ENCODE peak calls at places on chromosomes 2 and 18, in six cellular contexts. P is stimulated activated CD8-positive, alpha-beta memory T cell treated with anti-CD3 and anti-CD28 coated beads, Interleukin-12 subunit alpha, Interleukin-12 subunit beta, amount 100 ng/mL, for 4 hours; H is stimulated activated naive B cell treated with anti-CD40 and anti-IgM and Interleukin-4, amounts not matched to agents 10 μg/mL and 1 μg/mL and 100 μg/mL, for 72 hours; N is vagina; B is HL-60; X is GDM1. S is an unnamed sample.

GRCh38 chr2:238021327-238021726 is 39.5 kb upstream of the SCLY start:
- DNase-seq in P (no peak), H (no peak), N (no peak), B (no peak), X (no peak), S (no peak)

GRCh38 chr2:5854797-5855196 is 162.6 kb downstream of the SOX11 start:
- DNase-seq in P (no peak), H (no peak), N (no peak), B (no peak), X (no peak), S (no peak)

GRCh38 chr2:197171582-197171981 is 139.0 kb downstream of the ANKRD44 start:
- DNase-seq in P (no peak), H (no peak), N (no peak), B (no peak), X (no peak), S (no peak)

GRCh38 chr2:33496150-33496549 is 19.7 kb downstream of the RASGRP3 start:
- DNase-seq in P (no peak), H (no peak), N (no peak), B (no peak), X (no peak), S (no peak)

GRCh38 chr18:34970106-34970505 is 71.1 kb upstream of the MAPRE2 start:
- DNase-seq in P (no peak), H (no peak), N (no peak), B (no peak), X (no peak), S (no peak)

GRCh38 chr2:152390837-152391236 is 55.9 kb downstream of the FMNL2 start:
- DNase-seq in P (no peak), H (no peak), N (no peak), B (no peak), X (no peak), S (no peak)

GRCh38 chr2:19819097-19820065 is 82.4 kb downstream of the TTC32 start:
- DNase-seq in P (no peak), H (no peak), N (peak), B (no peak), X (no peak), S (no peak)

GRCh38 chr2:241801611-241802420 is 7.2 kb upstream of the NEU4 start:
- DNase-seq in P (no peak), H (peak), N (no peak), B (no peak), X (no peak), S (no peak)

GRCh38 chr2:174445248-174445647 is 41.6 kb downstream of the GPR155 start:
- DNase-seq in P (no peak), H (no peak), N (no peak), B (no peak), X (no peak), S (no peak)

GRCh38 chr2:55961318-55961911 is 37.8 kb upstream of the EFEMP1 start:
- DNase-seq in P (no peak), H (no peak), N (no peak), B (no peak), X (no peak), S (peak)

GRCh38 chr2:241741016-241741415 is 6.6 kb downstream of the D2HGDH start:
- DNase-seq in P (peak), H (no peak), N (no peak), B (no peak), X (no peak), S (no peak)

GRCh38 chr2:157887946-157888345 is 11.8 kb upstream of the ACVR1 start:
- DNase-seq in P (no peak), H (no peak), N (no peak), B (no peak), X (no peak), S (no peak)

GRCh38 chr18:42429208-42429607 is 474.2 kb downstream of the PIK3C3 start:
- DNase-seq in P (no peak), H (no peak), N (no peak), B (no peak), X (no peak), S (peak)

GRCh38 chr2:238956676-238957075 is 108.8 kb downstream of the TWIST2 start:
- DNase-seq in P (no peak), H (no peak), N (peak), B (no peak), X (no peak), S (no peak)

GRCh38 chr2:187577310-187577709 is 23.1 kb upstream of the TFPI start:
- DNase-seq in P (no peak), H (no peak), N (no peak), B (no peak), X (no peak), S (peak)

GRCh38 chr2:234615643-234616356 is 118.9 kb upstream of the ARL4C start:
- DNase-seq in P (no peak), H (no peak), N (no peak), B (no peak), X (no peak), S (no peak)

GRCh38 chr18:22179631-22180030 is 10.2 kb downstream of the GATA6 start:
- DNase-seq in P (no peak), H (no peak), N (no peak), B (no peak), X (no peak), S (no peak)

GRCh38 chr18:33239298-33239697 is 201.2 kb downstream of the CCDC178 start:
- DNase-seq in P (no peak), H (no peak), N (no peak), B (no peak), X (no peak), S (no peak)